ENCODE peak calls at places on chromosome 18, in six cellular contexts. One of them, this sample, is unnamed.

GRCh38 chr18:21868770-21869169 is 128.2 kb downstream of the MIB1 start:
- DNase-seq in breast epithelium: no peak
- DNase-seq in psoas muscle: no peak
- DNase-seq in coronary artery: no peak
- DNase-seq in ovary: no peak
- DNase-seq in NB4: no peak
- DNase-seq in this sample: no peak

GRCh38 chr18:55861266-55861665 is 273.3 kb upstream of the TCF4 start:
- DNase-seq in psoas muscle: no peak
- DNase-seq in breast epithelium: no peak
- DNase-seq in NB4: no peak
- DNase-seq in ovary: no peak
- DNase-seq in coronary artery: no peak
- DNase-seq in this sample: no peak

GRCh38 chr18:74861154-74861553 is 263.5 kb downstream of the ZNF407 start:
- DNase-seq in coronary artery: no peak
- DNase-seq in NB4: no peak
- DNase-seq in ovary: no peak
- DNase-seq in breast epithelium: no peak
- DNase-seq in psoas muscle: no peak
- DNase-seq in this sample: no peak

GRCh38 chr18:55452123-55452611 is 135.8 kb downstream of the TCF4 start:
- DNase-seq in coronary artery: no peak
- DNase-seq in NB4: no peak
- DNase-seq in ovary: peak; percentile 10
- DNase-seq in breast epithelium: peak; percentile 22
- DNase-seq in psoas muscle: no peak
- DNase-seq in this sample: no peak

GRCh38 chr18:4748975-4749374 is 293.9 kb upstream of the DLGAP1 start:
- DNase-seq in psoas muscle: no peak
- DNase-seq in breast epithelium: no peak
- DNase-seq in NB4: no peak
- DNase-seq in ovary: no peak
- DNase-seq in coronary artery: no peak
- DNase-seq in this sample: no peak

GRCh38 chr18:6482198-6482977 is 67.7 kb upstream of the L3MBTL4 start:
- DNase-seq in psoas muscle: peak; percentile 75
- DNase-seq in breast epithelium: peak; percentile 61
- DNase-seq in ovary: peak; percentile 81
- DNase-seq in coronary artery: peak; percentile 80
- DNase-seq in NB4: peak; percentile 35
- DNase-seq in this sample: peak; percentile 31

GRCh38 chr18:45014047-45014501 is 333.4 kb downstream of the SETBP1 start:
- DNase-seq in ovary: peak; percentile 50
- DNase-seq in coronary artery: no peak
- DNase-seq in psoas muscle: peak; percentile 45
- DNase-seq in NB4: no peak
- DNase-seq in breast epithelium: peak; percentile 20
- DNase-seq in this sample: no peak

GRCh38 chr18:48142353-48142752 is 211.9 kb upstream of the SMAD2 start:
- DNase-seq in psoas muscle: no peak
- DNase-seq in NB4: no peak
- DNase-seq in coronary artery: no peak
- DNase-seq in breast epithelium: no peak
- DNase-seq in ovary: no peak
- DNase-seq in this sample: no peak

GRCh38 chr18:8706981-8707940 is 1.9 kb downstream of the MTCL1 start:
- DNase-seq in ovary: peak; percentile 41
- DNase-seq in NB4: no peak
- DNase-seq in psoas muscle: peak; percentile 38
- DNase-seq in coronary artery: no peak
- DNase-seq in breast epithelium: peak; percentile 32
- DNase-seq in this sample: peak; percentile 66

GRCh38 chr18:73980289-73980979 is 167.2 kb downstream of the FBXO15 start:
- DNase-seq in NB4: peak; percentile 16
- DNase-seq in breast epithelium: no peak
- DNase-seq in psoas muscle: no peak
- DNase-seq in ovary: no peak
- DNase-seq in coronary artery: no peak
- DNase-seq in this sample: peak; percentile 45

GRCh38 chr18:8480506-8481328 is 128.5 kb upstream of the RAB12 start:
- DNase-seq in coronary artery: no peak
- DNase-seq in breast epithelium: no peak
- DNase-seq in NB4: peak; percentile 50
- DNase-seq in ovary: peak; percentile 20
- DNase-seq in psoas muscle: no peak
- DNase-seq in this sample: no peak

GRCh38 chr18:26902296-26902695 is 36.8 kb upstream of the AQP4 start:
- DNase-seq in coronary artery: no peak
- DNase-seq in ovary: no peak
- DNase-seq in psoas muscle: no peak
- DNase-seq in NB4: no peak
- DNase-seq in breast epithelium: no peak
- DNase-seq in this sample: no peak

GRCh38 chr18:56068030-56068671 is 480.2 kb upstream of the TCF4 start:
- DNase-seq in coronary artery: no peak
- DNase-seq in breast epithelium: no peak
- DNase-seq in psoas muscle: no peak
- DNase-seq in NB4: no peak
- DNase-seq in ovary: peak; percentile 29
- DNase-seq in this sample: no peak

GRCh38 chr18:34787931-34788532 is 77.9 kb downstream of the DTNA start:
- DNase-seq in psoas muscle: no peak
- DNase-seq in ovary: no peak
- DNase-seq in breast epithelium: no peak
- DNase-seq in coronary artery: no peak
- DNase-seq in NB4: peak; percentile 64
- DNase-seq in this sample: no peak

GRCh38 chr18:50803579-50803978 is 16.2 kb downstream of the MRO start:
- DNase-seq in coronary artery: no peak
- DNase-seq in psoas muscle: no peak
- DNase-seq in breast epithelium: no peak
- DNase-seq in ovary: no peak
- DNase-seq in NB4: no peak
- DNase-seq in this sample: no peak

GRCh38 chr18:59149416-59149815 is 9.7 kb downstream of the SEC11C start:
- DNase-seq in coronary artery: no peak
- DNase-seq in psoas muscle: no peak
- DNase-seq in breast epithelium: no peak
- DNase-seq in NB4: no peak
- DNase-seq in ovary: no peak
- DNase-seq in this sample: no peak

GRCh38 chr18:3453540-3454364 is 3.8 kb downstream of the TGIF1 start:
- DNase-seq in psoas muscle: peak; percentile 53
- DNase-seq in coronary artery: peak; percentile 80
- DNase-seq in breast epithelium: peak; percentile 87
- DNase-seq in NB4: peak; percentile 67
- DNase-seq in ovary: peak; percentile 62
- DNase-seq in this sample: no peak

GRCh38 chr18:58525517-58525916 is 103.4 kb downstream of the ALPK2 start:
- DNase-seq in psoas muscle: no peak
- DNase-seq in ovary: no peak
- DNase-seq in NB4: no peak
- DNase-seq in coronary artery: no peak
- DNase-seq in breast epithelium: no peak
- DNase-seq in this sample: no peak

GRCh38 chr18:73774836-73775509 is 372.7 kb downstream of the FBXO15 start:
- DNase-seq in breast epithelium: no peak
- DNase-seq in psoas muscle: no peak
- DNase-seq in coronary artery: no peak
- DNase-seq in NB4: no peak
- DNase-seq in ovary: no peak
- DNase-seq in this sample: no peak

GRCh38 chr18:75189696-75190095 is 19.2 kb downstream of the PTGR3 start:
- DNase-seq in psoas muscle: no peak
- DNase-seq in NB4: no peak
- DNase-seq in breast epithelium: no peak
- DNase-seq in coronary artery: no peak
- DNase-seq in ovary: no peak
- DNase-seq in this sample: no peak

GRCh38 chr18:37521500-37522465 is 43.8 kb downstream of the CELF4 start:
- DNase-seq in psoas muscle: no peak
- DNase-seq in ovary: no peak
- DNase-seq in coronary artery: no peak
- DNase-seq in NB4: no peak
- DNase-seq in breast epithelium: no peak
- DNase-seq in this sample: no peak

GRCh38 chr18:55988537-55988936 is 400.5 kb upstream of the TCF4 start:
- DNase-seq in psoas muscle: no peak
- DNase-seq in coronary artery: no peak
- DNase-seq in ovary: no peak
- DNase-seq in breast epithelium: no peak
- DNase-seq in NB4: no peak
- DNase-seq in this sample: no peak

GRCh38 chr18:63131944-63132818 is 187.4 kb downstream of the BCL2 start:
- DNase-seq in NB4: no peak
- DNase-seq in coronary artery: no peak
- DNase-seq in psoas muscle: no peak
- DNase-seq in ovary: no peak
- DNase-seq in breast epithelium: no peak
- DNase-seq in this sample: no peak

GRCh38 chr18:22604390-22604985 is 186.8 kb upstream of the CTAGE1 start:
- DNase-seq in psoas muscle: no peak
- DNase-seq in coronary artery: peak; percentile 80
- DNase-seq in breast epithelium: peak; percentile 41
- DNase-seq in ovary: no peak
- DNase-seq in NB4: no peak
- DNase-seq in this sample: no peak

GRCh38 chr18:46071894-46072867 is at the start of gene PSTPIP2:
- DNase-seq in psoas muscle: peak; percentile 73
- DNase-seq in coronary artery: peak; percentile 78
- DNase-seq in NB4: no peak
- DNase-seq in ovary: peak; percentile 49
- DNase-seq in breast epithelium: peak; percentile 66
- DNase-seq in this sample: no peak
- H3K4me3 ChIP-seq in psoas muscle: peak within 1 kb of the TSS; percentile 89
- H3K4me3 ChIP-seq in coronary artery: peak within 1 kb of the TSS; percentile 99
- H3K4me3 ChIP-seq in NB4: no peak within 1 kb of the TSS
- H3K4me3 ChIP-seq in ovary: peak within 1 kb of the TSS; percentile 84
- H3K4me3 ChIP-seq in breast epithelium: peak within 1 kb of the TSS; percentile 91
- H3K4me3 ChIP-seq in this sample: peak within 1 kb of the TSS; percentile 57

DNA sequence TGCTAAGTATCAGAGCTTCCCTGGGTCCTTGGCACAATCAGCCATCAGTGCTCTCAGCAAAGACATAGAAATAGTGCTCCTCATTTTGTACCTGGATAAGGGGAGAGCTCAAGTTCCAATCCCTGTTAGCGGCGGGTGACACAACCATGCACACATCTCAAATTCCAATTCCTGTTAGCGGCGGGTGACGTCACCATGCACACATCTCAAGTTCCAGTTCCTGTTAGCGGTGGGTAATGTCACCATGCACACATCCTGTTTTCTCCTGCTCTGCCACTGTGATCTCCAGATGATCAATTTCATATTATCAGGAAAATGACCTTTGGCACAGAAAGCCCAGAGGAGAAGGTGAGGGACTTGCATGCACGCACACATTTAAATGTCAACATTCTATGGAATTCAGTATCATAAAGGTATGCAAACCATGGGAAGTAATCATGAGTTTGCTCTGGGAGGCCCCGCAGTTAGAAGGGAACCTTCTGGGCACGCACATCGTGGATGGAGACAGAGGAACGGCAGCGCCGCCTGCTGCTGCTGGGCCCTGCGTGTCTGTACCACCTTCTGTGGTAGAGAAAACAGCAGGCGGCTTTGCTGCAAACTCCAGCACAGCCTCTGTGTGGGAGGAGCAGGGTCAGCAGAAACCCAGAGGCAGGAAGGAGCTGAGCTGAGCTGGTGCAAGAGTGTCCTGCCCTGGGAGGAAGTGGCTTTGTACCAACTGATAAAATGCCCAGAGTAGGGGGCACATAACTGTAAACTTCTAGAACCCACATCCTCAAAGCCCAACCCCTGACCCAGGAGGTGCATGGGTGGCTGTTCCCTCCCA is 77.8 kb downstream of the MBP start:
- DNase-seq in breast epithelium: peak; percentile 55
- DNase-seq in psoas muscle: peak; percentile 82
- DNase-seq in ovary: peak; percentile 81
- DNase-seq in coronary artery: peak; percentile 87
- DNase-seq in NB4: peak; percentile 99
- DNase-seq in this sample: peak; percentile 91
- H3K4me3 ChIP-seq in breast epithelium: no peak overlapping the region
- H3K4me3 ChIP-seq in psoas muscle: peak overlapping the region; percentile 27
- H3K4me3 ChIP-seq in ovary: no peak overlapping the region
- H3K4me3 ChIP-seq in coronary artery: peak overlapping the region; percentile 13
- H3K4me3 ChIP-seq in NB4: peak overlapping the region; percentile 58
- H3K4me3 ChIP-seq in this sample: peak overlapping the region; percentile 15

DNA sequence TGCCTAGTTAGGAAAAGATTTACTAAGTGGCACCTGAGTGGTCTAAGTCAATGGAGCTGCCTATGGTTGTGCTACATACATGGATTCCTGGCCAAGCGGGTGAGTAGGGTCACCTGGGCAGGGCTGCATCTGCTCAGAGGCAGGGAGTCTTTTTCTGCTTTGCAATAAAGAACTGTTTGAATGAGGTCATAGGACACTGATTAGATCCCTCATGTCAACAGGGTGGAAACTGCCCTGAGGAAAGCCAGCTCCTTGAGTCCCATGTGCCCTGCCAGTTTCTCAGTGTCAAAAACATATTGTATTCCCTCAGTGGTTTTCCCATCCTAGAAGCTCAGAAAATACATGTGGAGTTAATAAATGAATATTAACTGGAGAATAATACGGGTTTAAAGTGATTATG is 4.6 kb downstream of the LAMA3 start:
- DNase-seq in NB4: no peak
- DNase-seq in psoas muscle: no peak
- DNase-seq in ovary: no peak
- DNase-seq in coronary artery: no peak
- DNase-seq in breast epithelium: no peak
- DNase-seq in this sample: no peak
- H3K4me3 ChIP-seq in NB4: no peak overlapping the region
- H3K4me3 ChIP-seq in psoas muscle: no peak overlapping the region
- H3K4me3 ChIP-seq in ovary: no peak overlapping the region
- H3K4me3 ChIP-seq in coronary artery: no peak overlapping the region
- H3K4me3 ChIP-seq in breast epithelium: no peak overlapping the region
- H3K4me3 ChIP-seq in this sample: no peak overlapping the region

GRCh38 chr18:36296591-36297418 is 708 bp upstream of the FHOD3 start:
- DNase-seq in NB4: peak; percentile 18
- DNase-seq in breast epithelium: peak; percentile 46
- DNase-seq in coronary artery: peak; percentile 87
- DNase-seq in ovary: peak; percentile 78
- DNase-seq in psoas muscle: peak; percentile 66
- DNase-seq in this sample: peak; percentile 48
- H3K4me3 ChIP-seq in NB4: no peak overlapping the region
- H3K4me3 ChIP-seq in breast epithelium: peak overlapping the region; percentile 73
- H3K4me3 ChIP-seq in coronary artery: peak overlapping the region; percentile 92
- H3K4me3 ChIP-seq in ovary: peak overlapping the region; percentile 47
- H3K4me3 ChIP-seq in psoas muscle: peak overlapping the region; percentile 86
- H3K4me3 ChIP-seq in this sample: peak overlapping the region; percentile 68

This sample was measured in dorsolateral prefrontal cortex.